ENCODE peak calls at places on chromosomes 4 and X, in six cellular contexts. O is NAMALWA; M is BE2C; S is activated naive CD4-positive, alpha-beta T cell treated with anti-CD3 and anti-CD28 coated beads, Interleukin-2, amount 10 ng/mL, durations not matched to agents 7 days and 5 days; T is Jurkat, Clone E6-1; J is T-cell. N is an unnamed sample.

GRCh38 chrX:100085851-100086250 is 324.2 kb downstream of the PCDH19 start:
- DNase-seq in O (no peak), M (no peak), S (no peak), T (no peak), J (no peak), N (no peak)

GRCh38 chr4:95190751-95191436 is 357.9 kb downstream of the UNC5C start:
- DNase-seq in O (no peak), M (peak), S (no peak), T (no peak), J (no peak), N (peak)

GRCh38 chr4:34644716-34645115 is 1599.6 kb downstream of the ARAP2 start:
- DNase-seq in O (no peak), M (no peak), S (no peak), T (no peak), J (no peak), N (no peak)

GRCh38 chrX:10628906-10629305 is 8.5 kb upstream of the MID1 start:
- DNase-seq in O (no peak), M (no peak), S (no peak), T (no peak), J (no peak), N (no peak)

GRCh38 chrX:48883729-48884128 is 13.8 kb downstream of the TIMM17B start:
- DNase-seq in O (no peak), M (no peak), S (no peak), T (no peak), J (no peak), N (peak)

GRCh38 chrX:71081348-71082148 is 13.4 kb upstream of the SNX12 start:
- DNase-seq in O (no peak), M (no peak), S (no peak), T (no peak), J (no peak), N (no peak)

GRCh38 chrX:110180176-110180927 is 137.5 kb downstream of the AMMECR1 start:
- DNase-seq in O (no peak), M (peak), S (no peak), T (peak), J (no peak), N (peak)

GRCh38 chrX:12441376-12442128 is 303.3 kb downstream of the FRMPD4 start:
- DNase-seq in O (no peak), M (no peak), S (no peak), T (no peak), J (no peak), N (peak)

GRCh38 chrX:45009371-45010000 is 136.5 kb downstream of the KDM6A start:
- DNase-seq in O (no peak), M (no peak), S (no peak), T (no peak), J (no peak), N (no peak)

GRCh38 chr4:46389301-46389761 is 597 bp downstream of the GABRA2 start:
- DNase-seq in O (no peak), M (no peak), S (no peak), T (no peak), J (no peak), N (peak)

GRCh38 chrX:22203186-22203585 is 69.5 kb upstream of the CBLL2 start:
- DNase-seq in O (no peak), M (no peak), S (no peak), T (no peak), J (no peak), N (no peak)

GRCh38 chr4:1378559-1379231 is 27.5 kb downstream of the NKX1-1 start:
- DNase-seq in O (no peak), M (peak), S (no peak), T (no peak), J (no peak), N (no peak)

GRCh38 chrX:104351173-104351769 is 96.5 kb upstream of the ESX1 start:
- DNase-seq in O (no peak), M (no peak), S (no peak), T (no peak), J (no peak), N (peak)

GRCh38 chr4:4260185-4260751 is 12.2 kb upstream of the TMEM128 start:
- DNase-seq in O (peak), M (no peak), S (no peak), T (peak), J (no peak), N (peak)

GRCh38 chrX:143661286-143661685 is 25.4 kb upstream of the SLITRK4 start:
- DNase-seq in O (no peak), M (no peak), S (no peak), T (no peak), J (no peak), N (no peak)

GRCh38 chr4:25863347-25863784 is 578 bp upstream of the SEL1L3 start:
- DNase-seq in O (peak), M (no peak), S (no peak), T (no peak), J (no peak), N (peak)

GRCh38 chrX:119682019-119682989 is 10.7 kb downstream of the SEPTIN6 start:
- DNase-seq in O (peak), M (no peak), S (peak), T (peak), J (no peak), N (no peak)

GRCh38 chrX:24375732-24376131 is 15.3 kb downstream of the SUPT20HL1 start:
- DNase-seq in O (no peak), M (no peak), S (no peak), T (no peak), J (no peak), N (no peak)

GRCh38 chr4:122827899-122828601 is 1.4 kb downstream of the FGF2 start:
- DNase-seq in O (no peak), M (peak), S (peak), T (no peak), J (no peak), N (no peak)

GRCh38 chrX:57583477-57583876 is 8.3 kb upstream of the ZXDB start:
- DNase-seq in O (no peak), M (no peak), S (no peak), T (no peak), J (no peak), N (no peak)

GRCh38 chrX:106286053-106286650 is 118.0 kb downstream of the PWWP3B start:
- DNase-seq in O (no peak), M (no peak), S (no peak), T (no peak), J (no peak), N (peak)

GRCh38 chr4:8558080-8558960 is 21.9 kb upstream of the GPR78 start:
- DNase-seq in O (no peak), M (no peak), S (no peak), T (no peak), J (no peak), N (no peak)

GRCh38 chr4:97942951-97943350 is 200.3 kb downstream of the STPG2 start:
- DNase-seq in O (no peak), M (no peak), S (no peak), T (no peak), J (no peak), N (no peak)

GRCh38 chrX:71163010-71163409 is 18.4 kb downstream of the NLGN3 start:
- DNase-seq in O (no peak), M (no peak), S (no peak), T (no peak), J (no peak), N (no peak)

GRCh38 chr4:74471228-74471627 is 26.3 kb downstream of the AREG start:
- DNase-seq in O (no peak), M (no peak), S (no peak), T (no peak), J (no peak), N (no peak)

GRCh38 chrX:135438734-135439043 is 16.9 kb downstream of the SMIM10L2A start:
- DNase-seq in O (no peak), M (no peak), S (no peak), T (no peak), J (no peak), N (no peak)

GRCh38 chrX:154401045-154401799 is 3.0 kb downstream of the RPL10 start:
- DNase-seq in O (peak), M (peak), S (no peak), T (no peak), J (no peak), N (no peak)

GRCh38 chrX:115560978-115561604 is at the start of gene PLS3:
- DNase-seq in O (no peak), M (peak), S (no peak), T (no peak), J (no peak), N (peak)

GRCh38 chrX:318068-318738 is 393 bp downstream of the GTPBP6 start:
- DNase-seq in O (peak), M (peak), S (peak), T (peak), J (peak), N (peak)

GRCh38 chr4:6272863-6273660 is 3.4 kb downstream of the WFS1 start:
- DNase-seq in O (no peak), M (peak), S (no peak), T (no peak), J (no peak), N (peak)

GRCh38 chr4:10023806-10024205 is 2.5 kb upstream of the SLC2A9 start:
- DNase-seq in O (no peak), M (no peak), S (peak), T (no peak), J (no peak), N (no peak)

GRCh38 chr4:158829254-158829653 is 60.4 kb downstream of the FNIP2 start:
- DNase-seq in O (no peak), M (no peak), S (no peak), T (no peak), J (no peak), N (no peak)

GRCh38 chr4:23788460-23788859 is 101.4 kb downstream of the PPARGC1A start:
- DNase-seq in O (no peak), M (no peak), S (no peak), T (no peak), J (no peak), N (peak)

GRCh38 chr4:47349323-47349722 is 114.2 kb downstream of the COMMD8 start:
- DNase-seq in O (no peak), M (no peak), S (no peak), T (no peak), J (no peak), N (no peak)

GRCh38 chr4:7472443-7473013 is 37.8 kb upstream of the PSAPL1 start:
- DNase-seq in O (no peak), M (no peak), S (no peak), T (no peak), J (no peak), N (no peak)

GRCh38 chr4:153292897-153293674 is 51.4 kb upstream of the MND1 start:
- DNase-seq in O (no peak), M (no peak), S (no peak), T (no peak), J (no peak), N (no peak)

GRCh38 chr4:184870718-184871117 is 45.0 kb upstream of the ACSL1 start:
- DNase-seq in O (no peak), M (no peak), S (no peak), T (no peak), J (no peak), N (no peak)

GRCh38 chrX:47608130-47608810 is 11.4 kb downstream of the SYN1 start:
- DNase-seq in O (no peak), M (no peak), S (no peak), T (no peak), J (no peak), N (no peak)

GRCh38 chr4:11765849-11766453 is 337.3 kb upstream of the HS3ST1 start:
- DNase-seq in O (peak), M (no peak), S (peak), T (peak), J (no peak), N (peak)

GRCh38 chr4:100933628-100934027 is 413.7 kb downstream of the PPP3CA start:
- DNase-seq in O (no peak), M (no peak), S (no peak), T (no peak), J (no peak), N (no peak)